ENCODE peak calls at places on chromosomes 3 and 15, in five cellular contexts. One of them, this sample, is unnamed.
A peak's percentile ranks its signal among the peaks of the same experiment; 100 is the strongest.

GRCh38 chr15:64288577-64288976 is 67.4 kb downstream of the CSNK1G1 start:
- DNase-seq in KG1: no peak
- DNase-seq in ovary: no peak
- DNase-seq in ACHN: no peak
- DNase-seq in T-helper 9 cell: no peak
- DNase-seq in this sample: peak; percentile 86

GRCh38 chr15:45399381-45400212 is 21.3 kb upstream of the GATM start:
- DNase-seq in KG1: peak; percentile 33
- DNase-seq in ovary: no peak
- DNase-seq in ACHN: peak; percentile 63
- DNase-seq in T-helper 9 cell: no peak
- DNase-seq in this sample: peak; percentile 67

GRCh38 chr3:99471353-99472323 is 166.8 kb upstream of the COL8A1 start:
- DNase-seq in KG1: no peak
- DNase-seq in ACHN: no peak
- DNase-seq in ovary: no peak
- DNase-seq in T-helper 9 cell: no peak
- DNase-seq in this sample: no peak

GRCh38 chr15:66472176-66472999 is 25.2 kb downstream of the SNAPC5 start:
- DNase-seq in ovary: no peak
- DNase-seq in ACHN: peak; percentile 62
- DNase-seq in T-helper 9 cell: peak; percentile 15
- DNase-seq in KG1: no peak
- DNase-seq in this sample: peak; percentile 81

GRCh38 chr3:33077976-33078375 is 19.0 kb downstream of the GLB1 start:
- DNase-seq in ACHN: no peak
- DNase-seq in T-helper 9 cell: no peak
- DNase-seq in ovary: no peak
- DNase-seq in KG1: no peak
- DNase-seq in this sample: no peak

GRCh38 chr3:97359958-97360357 is 404.6 kb upstream of the ARL6 start:
- DNase-seq in ovary: no peak
- DNase-seq in T-helper 9 cell: no peak
- DNase-seq in KG1: no peak
- DNase-seq in ACHN: no peak
- DNase-seq in this sample: no peak

GRCh38 chr3:190381356-190381940 is 6.5 kb upstream of the CLDN16 start:
- DNase-seq in T-helper 9 cell: no peak
- DNase-seq in ovary: no peak
- DNase-seq in KG1: no peak
- DNase-seq in ACHN: no peak
- DNase-seq in this sample: no peak

GRCh38 chr15:68487087-68487843 is 55.3 kb upstream of the ITGA11 start:
- DNase-seq in ovary: no peak
- DNase-seq in T-helper 9 cell: no peak
- DNase-seq in ACHN: no peak
- DNase-seq in KG1: no peak
- DNase-seq in this sample: peak; percentile 41

GRCh38 chr3:186216903-186217819 is 108.3 kb upstream of the ETV5 start:
- DNase-seq in T-helper 9 cell: no peak
- DNase-seq in ovary: no peak
- DNase-seq in KG1: no peak
- DNase-seq in ACHN: no peak
- DNase-seq in this sample: no peak

GRCh38 chr3:157938154-157938774 is 168.0 kb downstream of the SHOX2 start:
- DNase-seq in KG1: peak; percentile 24
- DNase-seq in ovary: no peak
- DNase-seq in T-helper 9 cell: no peak
- DNase-seq in ACHN: no peak
- DNase-seq in this sample: no peak

GRCh38 chr3:23648326-23648964 is 157.3 kb upstream of the UBE2E1 start:
- DNase-seq in ACHN: peak; percentile 8
- DNase-seq in ovary: no peak
- DNase-seq in KG1: no peak
- DNase-seq in T-helper 9 cell: no peak
- DNase-seq in this sample: peak; percentile 46

GRCh38 chr3:61452536-61452991 is 108.8 kb upstream of the PTPRG start:
- DNase-seq in T-helper 9 cell: no peak
- DNase-seq in ACHN: no peak
- DNase-seq in KG1: no peak
- DNase-seq in ovary: no peak
- DNase-seq in this sample: no peak

GRCh38 chr15:87741350-87741749 is 515.2 kb downstream of the NTRK3 start:
- DNase-seq in KG1: no peak
- DNase-seq in ovary: no peak
- DNase-seq in ACHN: no peak
- DNase-seq in T-helper 9 cell: no peak
- DNase-seq in this sample: peak; percentile 16

GRCh38 chr3:168139947-168140346 is 44.2 kb upstream of the GOLIM4 start:
- DNase-seq in T-helper 9 cell: no peak
- DNase-seq in ACHN: no peak
- DNase-seq in ovary: no peak
- DNase-seq in KG1: no peak
- DNase-seq in this sample: no peak

GRCh38 chr15:59169337-59169736 is 37.3 kb upstream of the LDHAL6B start:
- DNase-seq in ovary: no peak
- DNase-seq in ACHN: peak; percentile 69
- DNase-seq in T-helper 9 cell: no peak
- DNase-seq in KG1: no peak
- DNase-seq in this sample: peak; percentile 92

GRCh38 chr3:71584216-71585061 is 911 bp upstream of the FOXP1 start:
- DNase-seq in KG1: peak; percentile 63
- DNase-seq in ACHN: peak; percentile 68
- DNase-seq in ovary: peak; percentile 68
- DNase-seq in T-helper 9 cell: no peak
- DNase-seq in this sample: peak; percentile 55

GRCh38 chr3:185900228-185900627 is 37.6 kb downstream of the TRA2B start:
- DNase-seq in ovary: no peak
- DNase-seq in ACHN: peak; percentile 91
- DNase-seq in T-helper 9 cell: no peak
- DNase-seq in KG1: no peak
- DNase-seq in this sample: peak; percentile 81

GRCh38 chr3:47746264-47746663 is 35.4 kb downstream of the SMARCC1 start:
- DNase-seq in T-helper 9 cell: no peak
- DNase-seq in KG1: no peak
- DNase-seq in ovary: no peak
- DNase-seq in ACHN: no peak
- DNase-seq in this sample: no peak

This sample was measured in fibroblast of villous mesenchyme.